ENCODE peak calls at places on chromosome 17, in ten cellular contexts. E is heart right ventricle; V is kidney tubule cell; H is EL; U is ACHN; F is HTR-8/SVneo; B is uterus; I is activated CD8-positive, alpha-beta memory T cell treated with anti-CD3 and anti-CD28 coated beads for 48 hours; G is kidney epithelial cell; L is stimulated activated CD8-positive, alpha-beta memory T cell treated with anti-CD3 and anti-CD28 coated beads, Interleukin-2, amount 100 ng/mL, for 1 hour. K is an unnamed sample.

GRCh38 chr17:28908640-28909098 is 5.8 kb upstream of the DHRS13 start:
- DNase-seq in E (no peak), V (no peak), H (peak), U (no peak), F (no peak), B (peak), I (no peak), G (no peak), L (no peak), K (peak)

GRCh38 chr17:29566473-29567361 is at the start of gene ABHD15:
- DNase-seq in E (peak), V (peak), H (peak), U (peak), F (peak), B (peak), I (peak), G (no peak), L (no peak), K (peak)

GRCh38 chr17:81636505-81637288 is at the start of the genes NPLOC4 and TSPAN10:
- DNase-seq in E (peak), V (peak), H (peak), U (peak), F (peak), B (peak), I (peak), G (peak), L (peak), K (peak)

GRCh38 chr17:50177983-50178834 is 12.4 kb downstream of the SGCA start:
- DNase-seq in E (peak), V (peak), H (peak), U (peak), F (peak), B (peak), I (no peak), G (peak), L (no peak), K (peak)

GRCh38 chr17:7834554-7834890 is 505 bp downstream of the KDM6B start:
- DNase-seq in E (peak), V (no peak), H (no peak), U (peak), F (no peak), B (peak), I (no peak), G (no peak), L (no peak), K (peak)

GRCh38 chr17:80844418-80844990 is 147.1 kb upstream of the CHMP6 start:
- DNase-seq in E (no peak), V (no peak), H (no peak), U (no peak), F (no peak), B (no peak), I (no peak), G (no peak), L (no peak), K (no peak)

GRCh38 chr17:27609606-27610303 is 21.2 kb upstream of the LGALS9 start:
- DNase-seq in E (no peak), V (peak), H (peak), U (peak), F (peak), B (peak), I (no peak), G (no peak), L (no peak), K (no peak)

GRCh38 chr17:64243340-64243739 is 19.7 kb downstream of the TEX2 start:
- DNase-seq in E (no peak), V (no peak), H (no peak), U (no peak), F (no peak), B (no peak), I (no peak), G (no peak), L (no peak), K (no peak)

GRCh38 chr17:50034504-50035364 is 21.2 kb upstream of the ITGA3 start:
- DNase-seq in E (no peak), V (no peak), H (no peak), U (no peak), F (no peak), B (no peak), I (no peak), G (no peak), L (no peak), K (no peak)

GRCh38 chr17:48374650-48375230 is 55.3 kb downstream of the SKAP1 start:
- DNase-seq in E (no peak), V (no peak), H (peak), U (peak), F (peak), B (no peak), I (no peak), G (no peak), L (no peak), K (no peak)

GRCh38 chr17:60557805-60558204 is 31.8 kb upstream of the APPBP2 start:
- DNase-seq in E (no peak), V (peak), H (no peak), U (peak), F (no peak), B (no peak), I (no peak), G (no peak), L (no peak), K (no peak)

GRCh38 chr17:54967621-54968258 is 714 bp downstream of the COX11 start:
- DNase-seq in E (no peak), V (peak), H (peak), U (peak), F (peak), B (no peak), I (no peak), G (no peak), L (no peak), K (no peak)

GRCh38 chr17:66813314-66813713 is 21.6 kb upstream of the CACNG5 start:
- DNase-seq in E (no peak), V (no peak), H (no peak), U (no peak), F (no peak), B (no peak), I (no peak), G (no peak), L (no peak), K (no peak)

GRCh38 chr17:76562734-76563148 is 22.9 kb downstream of the PRCD start:
- DNase-seq in E (no peak), V (peak), H (peak), U (no peak), F (no peak), B (peak), I (no peak), G (no peak), L (no peak), K (peak)

GRCh38 chr17:4771519-4772234 is at the start of gene TM4SF5:
- DNase-seq in E (no peak), V (peak), H (no peak), U (no peak), F (no peak), B (no peak), I (no peak), G (no peak), L (no peak), K (no peak)

GRCh38 chr17:79833744-79834574 is 5.3 kb downstream of the CBX4 start:
- DNase-seq in E (no peak), V (no peak), H (no peak), U (no peak), F (no peak), B (no peak), I (no peak), G (no peak), L (no peak), K (no peak)

GRCh38 chr17:76909971-76910760 is 42.0 kb downstream of the MGAT5B start:
- DNase-seq in E (peak), V (peak), H (peak), U (peak), F (peak), B (no peak), I (no peak), G (peak), L (no peak), K (no peak)

GRCh38 chr17:44053130-44053872 is 13.2 kb downstream of the LSM12 start:
- DNase-seq in E (no peak), V (no peak), H (no peak), U (no peak), F (no peak), B (no peak), I (no peak), G (no peak), L (no peak), K (no peak)

GRCh38 chr17:6508026-6508425 is 48.3 kb downstream of the PITPNM3 start:
- DNase-seq in E (no peak), V (no peak), H (no peak), U (no peak), F (no peak), B (no peak), I (no peak), G (no peak), L (no peak), K (peak)

K was measured in ovary.